ENCODE peak calls at places on chromosomes 13 and 19, in four cellular contexts. One of them, this sample, is unnamed. For H3K4me1, the result is how much of the 10 kb centered on the place peaks cover.

GRCh38 chr13:46010148-46010547 is 42.4 kb downstream of the ZC3H13 start:
- DNase-seq in HCT116: no peak
- DNase-seq in HAP-1: peak
- DNase-seq in psoas muscle: no peak
- DNase-seq in this sample: no peak

GRCh38 chr13:106471957-106472543 is 63.4 kb downstream of the EFNB2 start:
- DNase-seq in HCT116: peak
- DNase-seq in HAP-1: peak
- DNase-seq in psoas muscle: no peak
- DNase-seq in this sample: peak

GRCh38 chr13:113548778-113549621 is 35.6 kb upstream of the TFDP1 start:
- DNase-seq in HCT116: no peak
- DNase-seq in HAP-1: peak
- DNase-seq in psoas muscle: no peak
- DNase-seq in this sample: no peak

GRCh38 chr13:51541809-51542258 is 42.4 kb upstream of the WDFY2 start:
- DNase-seq in HCT116: no peak
- DNase-seq in HAP-1: peak
- DNase-seq in psoas muscle: no peak
- DNase-seq in this sample: no peak

GRCh38 chr19:50191270-50191669 is 12.2 kb upstream of the MYH14 start:
- DNase-seq in HCT116: no peak
- DNase-seq in HAP-1: no peak
- DNase-seq in psoas muscle: no peak
- DNase-seq in this sample: no peak

GRCh38 chr13:94712812-94713555 is 639 bp upstream of the SOX21 start:
- DNase-seq in HCT116: no peak
- DNase-seq in HAP-1: peak
- DNase-seq in psoas muscle: no peak
- DNase-seq in this sample: peak

GRCh38 chr19:28960586-28960985 is 252.4 kb downstream of the UQCRFS1 start:
- DNase-seq in HCT116: no peak
- DNase-seq in HAP-1: no peak
- DNase-seq in psoas muscle: no peak
- DNase-seq in this sample: no peak

GRCh38 chr13:63636231-63636993 is 2220.8 kb upstream of the PCDH20 start:
- DNase-seq in HCT116: peak
- DNase-seq in HAP-1: peak
- DNase-seq in psoas muscle: no peak
- DNase-seq in this sample: no peak

GRCh38 chr13:82136880-82137279 is 1745.4 kb downstream of the SLITRK1 start:
- DNase-seq in HCT116: no peak
- DNase-seq in HAP-1: no peak
- DNase-seq in psoas muscle: no peak
- DNase-seq in this sample: no peak

GRCh38 chr13:76884571-76885202 is 1.5 kb downstream of the KCTD12 start:
- DNase-seq in HCT116: no peak
- DNase-seq in HAP-1: no peak
- DNase-seq in psoas muscle: no peak
- DNase-seq in this sample: peak

GRCh38 chr19:50646074-50646807 is 3.0 kb upstream of the C19orf81 start:
- DNase-seq in HCT116: peak
- DNase-seq in HAP-1: no peak
- DNase-seq in psoas muscle: no peak
- DNase-seq in this sample: no peak

GRCh38 chr19:32688315-32688714 is 3.3 kb upstream of the NUDT19 start:
- DNase-seq in HCT116: no peak
- DNase-seq in HAP-1: no peak
- DNase-seq in psoas muscle: no peak
- DNase-seq in this sample: no peak

GRCh38 chr19:55584871-55585270 is 4.2 kb upstream of the ZNF579 start:
- DNase-seq in HCT116: no peak
- DNase-seq in HAP-1: no peak
- DNase-seq in psoas muscle: no peak
- DNase-seq in this sample: no peak

GRCh38 chr13:62320731-62321130 is 905.1 kb upstream of the PCDH20 start:
- DNase-seq in HCT116: no peak
- DNase-seq in HAP-1: no peak
- DNase-seq in psoas muscle: no peak
- DNase-seq in this sample: no peak

GRCh38 chr19:3503036-3503572 is 2.6 kb upstream of the DOHH start:
- DNase-seq in HCT116: no peak
- DNase-seq in HAP-1: no peak
- DNase-seq in psoas muscle: no peak
- DNase-seq in this sample: no peak

GRCh38 chr19:40798997-40799557 is at the start of gene EGLN2:
- DNase-seq in HCT116: no peak
- DNase-seq in HAP-1: no peak
- DNase-seq in psoas muscle: no peak
- DNase-seq in this sample: no peak

GRCh38 chr13:30422056-30422914 is at the start of gene UBE2L5:
- DNase-seq in HCT116: peak
- DNase-seq in HAP-1: peak
- DNase-seq in psoas muscle: peak
- DNase-seq in this sample: peak

GRCh38 chr19:6772028-6772865 is at the start of gene VAV1:
- DNase-seq in HCT116: no peak
- DNase-seq in HAP-1: peak
- DNase-seq in psoas muscle: peak
- DNase-seq in this sample: no peak

GRCh38 chr19:3184847-3185481 is 766 bp upstream of the NCLN start:
- DNase-seq in HCT116: no peak
- DNase-seq in HAP-1: peak
- DNase-seq in psoas muscle: peak
- DNase-seq in this sample: peak

GRCh38 chr19:1601613-1602064 is 3.6 kb downstream of the UQCR11 start:
- DNase-seq in HCT116: no peak
- DNase-seq in HAP-1: no peak
- DNase-seq in psoas muscle: no peak
- DNase-seq in this sample: no peak

GRCh38 chr19:42287017-42287825 is 14.7 kb upstream of the PRR19 start:
- DNase-seq in HCT116: no peak
- DNase-seq in HAP-1: no peak
- DNase-seq in psoas muscle: no peak
- DNase-seq in this sample: no peak

GRCh38 chr19:10037367-10037766 is 24.1 kb downstream of the RDH8 start:
- DNase-seq in HCT116: no peak
- DNase-seq in HAP-1: no peak
- DNase-seq in psoas muscle: no peak
- DNase-seq in this sample: no peak

GRCh38 chr13:33218020-33218419 is 67.5 kb downstream of the STARD13 start:
- DNase-seq in HCT116: peak
- DNase-seq in HAP-1: no peak
- DNase-seq in psoas muscle: no peak
- DNase-seq in this sample: peak

GRCh38 chr19:36113895-36114762 is 546 bp downstream of the POLR2I start:
- DNase-seq in HCT116: no peak
- DNase-seq in HAP-1: peak
- DNase-seq in psoas muscle: no peak
- DNase-seq in this sample: peak

GRCh38 chr13:95791084-95791722 is 114.3 kb downstream of the DNAJC3 start:
- DNase-seq in HCT116: no peak
- DNase-seq in HAP-1: no peak
- DNase-seq in psoas muscle: no peak
- DNase-seq in this sample: no peak

GRCh38 chr19:38224014-38224862 is at the start of gene DPF1:
- DNase-seq in HCT116: peak
- DNase-seq in HAP-1: peak
- DNase-seq in psoas muscle: no peak
- DNase-seq in this sample: peak

GRCh38 chr13:24218977-24219376 is 58.5 kb downstream of the SPATA13 start:
- DNase-seq in HCT116: no peak
- DNase-seq in HAP-1: no peak
- DNase-seq in psoas muscle: no peak
- DNase-seq in this sample: peak

GRCh38 chr13:113534236-113534860 is 43.8 kb upstream of the DCUN1D2 start:
- DNase-seq in HCT116: no peak
- DNase-seq in HAP-1: no peak
- DNase-seq in psoas muscle: no peak
- DNase-seq in this sample: no peak

GRCh38 chr13:99834246-99834645 is 137.3 kb downstream of the ZIC5 start:
- DNase-seq in HCT116: no peak
- DNase-seq in HAP-1: no peak
- DNase-seq in psoas muscle: no peak
- DNase-seq in this sample: no peak

GRCh38 chr13:55493297-55493696 is 1647.4 kb upstream of the PRR20A start:
- DNase-seq in HCT116: no peak
- DNase-seq in HAP-1: no peak
- DNase-seq in psoas muscle: no peak
- DNase-seq in this sample: no peak

GRCh38 chr19:49552749-49553148 is 24.9 kb downstream of the RCN3 start:
- DNase-seq in HCT116: no peak
- DNase-seq in HAP-1: no peak
- DNase-seq in psoas muscle: no peak
- DNase-seq in this sample: no peak

DNA sequence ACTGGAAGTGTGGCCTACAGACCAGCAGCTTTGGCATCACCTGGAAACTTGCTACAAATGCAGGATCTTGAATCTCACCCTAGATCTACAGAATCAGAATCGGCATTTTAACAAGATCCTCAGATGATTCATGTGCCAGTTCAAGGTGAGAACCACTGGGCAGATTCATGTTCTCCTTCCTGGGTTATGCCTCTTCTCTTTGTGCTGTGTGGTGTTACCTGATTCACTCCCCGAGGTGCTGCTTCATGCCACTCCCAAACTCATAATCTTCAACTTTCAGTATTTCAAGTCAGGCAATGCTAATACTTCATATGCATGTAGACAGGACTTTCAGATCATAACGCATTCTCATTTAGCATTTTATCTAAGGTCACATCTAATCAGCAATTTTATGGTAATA is 427.7 kb downstream of the FOXO1 start:
- DNase-seq in HCT116: no peak
- DNase-seq in HAP-1: no peak
- DNase-seq in psoas muscle: no peak
- DNase-seq in this sample: no peak
- H3K4me1 ChIP-seq in HCT116: under half
- H3K4me1 ChIP-seq in HAP-1: under half
- H3K4me1 ChIP-seq in psoas muscle: under half
- H3K4me1 ChIP-seq in this sample: under half

DNA sequence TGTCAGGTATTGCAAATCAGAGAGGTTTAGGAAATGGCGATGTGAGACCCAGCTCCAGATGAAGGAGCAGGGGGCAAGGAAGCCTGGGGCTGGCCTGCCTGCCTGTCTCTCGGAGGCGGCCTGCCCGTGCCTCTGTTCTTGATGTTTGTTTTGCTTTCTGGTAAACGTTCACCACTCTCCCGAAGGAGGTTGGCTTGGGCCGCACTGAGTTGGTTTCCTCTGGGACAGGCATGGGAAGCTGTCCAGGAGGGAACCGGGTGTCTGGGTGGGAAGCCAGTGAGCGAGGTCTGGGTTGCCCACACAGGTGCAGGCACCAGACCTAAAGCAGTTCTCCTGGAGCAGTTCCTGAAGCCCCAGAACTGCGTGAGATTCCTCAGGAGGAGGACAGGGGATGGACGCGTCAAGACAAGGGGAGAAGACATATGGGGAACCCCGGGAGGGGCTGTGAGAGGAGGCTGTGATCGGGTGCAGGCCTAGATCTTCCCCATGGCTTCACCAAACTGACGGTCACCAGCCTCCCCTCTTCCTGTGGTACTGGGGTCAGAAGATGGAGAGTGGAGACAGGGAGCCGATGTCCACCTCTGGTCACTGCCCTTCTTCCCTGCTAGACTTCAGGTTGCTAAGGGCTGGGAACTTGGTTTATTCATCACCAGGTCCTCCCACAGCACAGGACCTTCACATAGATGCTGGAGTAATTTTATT is 15.2 kb downstream of the COL4A2 start:
- DNase-seq in HCT116: no peak
- DNase-seq in HAP-1: no peak
- DNase-seq in psoas muscle: no peak
- DNase-seq in this sample: no peak
- H3K4me1 ChIP-seq in HCT116: under half
- H3K4me1 ChIP-seq in HAP-1: under half
- H3K4me1 ChIP-seq in psoas muscle: under half
- H3K4me1 ChIP-seq in this sample: under half

GRCh38 chr19:58560921-58561320 is 2.5 kb upstream of the UBE2M start:
- DNase-seq in HCT116: no peak
- DNase-seq in HAP-1: no peak
- DNase-seq in psoas muscle: peak
- DNase-seq in this sample: no peak
- H3K4me1 ChIP-seq in HCT116: under half
- H3K4me1 ChIP-seq in HAP-1: under half
- H3K4me1 ChIP-seq in psoas muscle: under half
- H3K4me1 ChIP-seq in this sample: under half

DNA sequence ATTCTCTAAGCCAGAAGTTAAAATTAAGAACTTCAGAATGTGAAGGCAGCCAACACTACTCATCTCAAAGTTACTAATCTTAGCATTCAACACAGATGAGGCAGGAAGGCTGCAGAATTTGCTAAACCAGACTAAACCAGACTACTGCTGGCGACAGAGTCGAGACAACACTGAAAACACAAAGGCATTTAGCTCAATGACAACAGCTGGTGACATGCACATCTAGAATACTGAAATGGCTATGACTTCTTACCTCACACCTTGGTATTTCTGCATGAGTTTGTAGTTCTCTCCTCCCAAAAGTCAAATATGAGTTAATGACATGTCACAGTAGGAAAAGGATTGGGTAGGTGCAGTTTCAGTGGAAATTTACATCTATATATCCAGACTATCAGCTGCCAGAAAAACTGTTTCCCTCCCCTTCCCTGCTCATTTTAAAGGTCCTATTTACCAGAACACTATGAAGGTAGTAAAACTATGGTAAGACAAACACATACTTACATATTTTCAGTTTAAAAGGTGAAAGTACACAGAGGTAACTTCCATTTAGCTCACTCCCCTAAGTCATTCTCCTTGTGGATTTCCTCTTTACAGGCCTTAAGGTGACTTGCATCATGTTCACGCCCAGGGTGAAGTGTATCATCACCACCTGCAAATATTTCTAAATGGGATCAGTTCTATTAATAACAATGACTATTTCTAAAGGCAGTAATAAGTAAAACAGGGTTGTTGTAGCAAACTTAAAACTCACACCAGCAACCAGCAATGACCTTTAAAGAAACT is 21.4 kb downstream of the FOXO1 start:
- DNase-seq in HCT116: no peak
- DNase-seq in HAP-1: no peak
- DNase-seq in psoas muscle: no peak
- DNase-seq in this sample: no peak
- H3K4me1 ChIP-seq in HCT116: under half
- H3K4me1 ChIP-seq in HAP-1: under half
- H3K4me1 ChIP-seq in psoas muscle: half or more
- H3K4me1 ChIP-seq in this sample: under half